ENCODE peak calls at places on chromosomes 1 and 21, in six cellular contexts. A is CD8-positive, alpha-beta T cell; F is tibial artery; N is sigmoid colon; C is naive thymus-derived CD4-positive, alpha-beta T cell; V is HL-60. W is an unnamed sample.

GRCh38 chr21:31909772-31910470 is 37.1 kb downstream of the HUNK start:
- DNase-seq in V (no peak), A (no peak), F (no peak), C (no peak), N (no peak), W (no peak)

GRCh38 chr1:203672354-203672753 is 45.7 kb downstream of the ATP2B4 start:
- DNase-seq in C (no peak), A (no peak), N (peak; percentile 94), F (peak; percentile 82), V (no peak), W (peak; percentile 76)

GRCh38 chr1:179831225-179831624 is 46.4 kb downstream of the TOR1AIP2 start:
- DNase-seq in A (peak; percentile 29), N (no peak), V (no peak), C (no peak), F (no peak), W (no peak)

GRCh38 chr1:192983349-192983980 is 75.7 kb downstream of the UCHL5 start:
- DNase-seq in C (no peak), F (no peak), N (no peak), V (no peak), A (no peak), W (no peak)

GRCh38 chr1:57788333-57788732 is 364.5 kb upstream of the DAB1 start:
- DNase-seq in N (no peak), A (no peak), C (no peak), V (no peak), F (no peak), W (no peak)

GRCh38 chr1:6239950-6240768 is 3.8 kb upstream of the HES3 start:
- DNase-seq in A (no peak), C (no peak), V (no peak), N (no peak), F (no peak), W (no peak)

GRCh38 chr1:232600430-232601258 is 29.3 kb downstream of the SIPA1L2 start:
- DNase-seq in V (no peak), C (no peak), N (no peak), A (no peak), F (no peak), W (no peak)

GRCh38 chr1:27594542-27595510 is 9.1 kb downstream of the AHDC1 start:
- DNase-seq in N (no peak), F (no peak), A (no peak), V (no peak), C (no peak), W (no peak)

GRCh38 chr1:162463021-162463420 is 34.6 kb upstream of the UHMK1 start:
- DNase-seq in A (no peak), F (no peak), V (no peak), C (no peak), N (no peak), W (no peak)

GRCh38 chr1:67307251-67308060 is at the start of gene IL12RB2:
- DNase-seq in A (peak; percentile 56), N (no peak), F (no peak), V (no peak), C (peak; percentile 18), W (no peak)

GRCh38 chr1:226135059-226135651 is 51.4 kb downstream of the ACBD3 start:
- DNase-seq in N (peak; percentile 77), C (no peak), V (no peak), F (no peak), A (peak; percentile 36), W (no peak)

GRCh38 chr1:19987719-19988118 is 8.3 kb upstream of the PLA2G2A start:
- DNase-seq in C (no peak), A (no peak), F (no peak), N (no peak), V (no peak), W (no peak)

GRCh38 chr1:229070168-229070567 is 200.7 kb upstream of the RAB4A start:
- DNase-seq in C (no peak), V (peak; percentile 26), F (peak; percentile 99), A (peak; percentile 39), N (peak; percentile 98), W (peak; percentile 28)

GRCh38 chr1:53091841-53092645 is 30.0 kb downstream of the PODN start:
- DNase-seq in C (no peak), A (no peak), F (no peak), N (no peak), V (no peak), W (no peak)

GRCh38 chr1:21451981-21452411 is 12.1 kb downstream of the NBPF3 start:
- DNase-seq in V (no peak), A (no peak), N (no peak), F (no peak), C (no peak), W (peak; percentile 31)

GRCh38 chr1:243731974-243732373 is 118.1 kb downstream of the AKT3 start:
- DNase-seq in N (no peak), A (no peak), V (peak; percentile 72), F (no peak), C (no peak), W (no peak)

GRCh38 chr1:7783178-7783711 is 846 bp upstream of the PER3 start:
- DNase-seq in F (peak; percentile 93), V (no peak), N (peak; percentile 93), A (no peak), C (no peak), W (peak; percentile 4)

GRCh38 chr1:98260839-98261238 is 340.0 kb upstream of the DPYD start:
- DNase-seq in V (no peak), A (no peak), N (no peak), F (no peak), C (no peak), W (no peak)

GRCh38 chr1:8860738-8861516 is 17.6 kb downstream of the ENO1 start:
- DNase-seq in F (no peak), C (no peak), V (no peak), A (no peak), N (no peak), W (no peak)

GRCh38 chr1:47196622-47197021 is 6.8 kb upstream of the PDZK1IP1 start:
- DNase-seq in F (peak; percentile 39), V (no peak), N (peak; percentile 35), C (no peak), A (no peak), W (no peak)

GRCh38 chr1:47198214-47198613 is 8.4 kb upstream of the PDZK1IP1 start:
- DNase-seq in V (no peak), A (no peak), C (no peak), F (no peak), N (peak; percentile 33), W (no peak)

GRCh38 chr1:47205918-47206317 is 16.1 kb upstream of the PDZK1IP1 start:
- DNase-seq in A (no peak), C (no peak), N (peak; percentile 39), V (no peak), F (peak; percentile 53), W (no peak)

DNA sequence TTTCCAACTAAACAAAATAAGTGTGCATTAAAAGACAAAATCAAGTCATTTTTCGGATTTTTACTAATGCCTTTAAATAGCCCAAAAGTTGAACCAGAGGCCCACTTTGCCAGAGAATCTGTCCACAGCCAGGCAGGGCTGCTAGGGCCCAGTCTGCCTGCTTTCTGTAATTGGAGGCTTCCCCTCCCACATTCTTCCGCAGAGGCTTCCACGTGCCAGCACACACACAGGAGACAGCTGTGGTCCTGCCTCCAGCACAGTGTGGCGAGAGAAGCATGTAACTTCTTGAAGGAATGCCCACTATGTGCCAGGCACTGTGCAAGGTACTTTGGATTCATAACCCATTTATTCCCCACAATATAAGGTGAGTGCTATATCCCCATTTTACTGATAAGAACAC is 11.3 kb upstream of the PDZK1IP1 start:
- DNase-seq in A (no peak), C (no peak), N (peak; percentile 27), V (no peak), F (no peak), W (no peak)
- H3K27ac ChIP-seq in A (no peak overlapping the region), C (no peak overlapping the region), N (no peak overlapping the region), V (no peak overlapping the region), F (no peak overlapping the region), W (no peak overlapping the region)

DNA sequence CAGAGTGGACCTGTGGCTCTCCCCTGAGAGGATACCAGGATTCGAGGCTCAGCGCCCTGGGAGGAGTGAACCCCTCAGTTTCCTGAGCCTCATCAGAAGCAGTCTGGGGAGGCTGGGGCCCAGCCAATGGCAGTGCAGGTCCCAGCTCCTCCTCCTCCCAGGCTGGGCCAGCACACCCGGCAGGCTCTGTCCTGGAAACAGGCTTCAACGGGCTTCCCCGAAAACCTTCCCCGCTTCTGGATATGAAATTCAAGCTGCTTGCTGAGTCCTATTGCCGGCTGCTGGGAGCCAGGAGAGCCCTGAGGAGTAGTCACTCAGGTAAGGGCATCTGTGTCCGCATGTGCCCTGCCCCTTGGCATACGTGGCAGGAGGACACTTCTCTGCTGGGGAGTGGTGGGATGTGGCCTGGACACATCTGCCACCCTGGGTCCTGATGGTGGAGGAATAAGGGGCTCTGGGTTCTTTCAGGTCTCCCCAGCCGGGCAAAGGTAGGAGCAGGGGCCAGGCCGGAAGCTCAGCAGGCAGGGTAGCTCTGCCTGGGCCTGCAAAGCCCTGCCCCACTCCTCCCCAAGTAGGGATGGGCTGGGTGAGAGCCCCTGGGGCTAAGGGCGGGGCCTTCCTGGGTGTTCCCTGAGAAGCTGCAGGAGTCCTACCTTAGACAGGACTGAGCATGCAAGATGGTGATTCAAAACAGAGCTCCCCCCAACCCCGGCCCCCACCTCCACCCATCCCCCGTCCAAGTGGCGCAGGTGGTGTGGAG is at the start of gene GJB5:
- DNase-seq in A (no peak), N (no peak), F (no peak), C (no peak), V (no peak), W (no peak)
- H3K27me3 ChIP-seq in A (no peaks in the 10 kb centered on the region), N (no peaks in the 10 kb centered on the region), F (peaks cover 13% of the 10 kb centered on the region), C (no peaks in the 10 kb centered on the region), V (no peaks in the 10 kb centered on the region), W (no peaks in the 10 kb centered on the region)

GRCh38 chr1:87045757-87046422 is 131.5 kb downstream of the HS2ST1 start:
- DNase-seq in V (no peak), N (no peak), C (peak; percentile 86), A (no peak), F (no peak), W (peak; percentile 13)
- H3K27ac ChIP-seq in V (no peak overlapping the region), N (no peak overlapping the region), C (peak overlapping the region; percentile 58), A (peak overlapping the region; percentile 43), F (no peak overlapping the region), W (no peak overlapping the region)

GRCh38 chr1:148318123-148318899 is 164.8 kb downstream of the PPIAL4G start:
- DNase-seq in V (peak; percentile 88), F (no peak), N (no peak), A (peak; percentile 75), C (peak; percentile 42), W (no peak)

GRCh38 chr1:148315081-148315811 is 163.2 kb upstream of the NBPF11 start:
- DNase-seq in F (no peak), V (no peak), A (no peak), C (no peak), N (no peak), W (peak; percentile 55)

GRCh38 chr1:148318900-148319242 is 164.2 kb downstream of the PPIAL4G start:
- DNase-seq in A (no peak), F (no peak), V (no peak), C (no peak), N (no peak), W (no peak)

DNA sequence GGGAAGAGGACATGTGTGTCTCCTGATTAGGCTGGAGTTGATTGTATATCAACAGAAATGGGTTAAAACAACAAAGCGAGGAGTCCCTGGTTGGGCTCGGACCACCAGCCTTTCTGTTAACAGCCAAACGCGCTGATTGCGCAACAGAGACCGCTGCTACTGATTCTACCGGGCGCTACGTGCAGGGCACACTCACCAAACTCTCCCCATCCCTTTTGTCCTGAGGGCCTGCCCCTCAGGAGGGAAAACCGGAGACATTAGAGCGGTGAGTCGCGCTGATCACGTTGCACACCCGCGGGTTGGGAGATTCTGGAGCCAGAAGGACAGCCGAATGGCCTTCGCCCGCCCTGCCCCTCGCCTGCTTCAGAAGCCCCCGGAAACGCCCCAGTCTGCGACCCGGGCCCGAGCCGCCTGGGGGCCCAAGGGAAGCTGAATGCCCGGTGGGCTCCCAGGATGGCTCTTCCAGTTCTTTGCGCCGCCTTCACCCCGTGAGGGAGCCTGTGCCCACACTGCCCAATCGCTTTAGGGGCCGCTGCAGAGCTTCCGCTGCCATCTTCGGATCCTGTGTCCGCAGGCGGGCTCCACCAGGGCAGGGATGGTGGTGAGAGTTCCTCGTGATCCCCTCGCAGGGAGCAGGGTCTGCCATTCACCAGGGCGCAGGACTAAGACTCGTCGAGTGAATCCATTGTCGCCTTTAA is 165.4 kb upstream of the NBPF11 start:
- DNase-seq in N (no peak), C (no peak), F (no peak), V (no peak), A (no peak), W (no peak)
- H3K27me3 ChIP-seq in N (no peaks in the 10 kb centered on the region), C (no peaks in the 10 kb centered on the region), F (peaks cover 57% of the 10 kb centered on the region), V (no peaks in the 10 kb centered on the region), A (no peaks in the 10 kb centered on the region), W (no peaks in the 10 kb centered on the region)

W was measured in brain microvascular endothelial cell.